ENCODE peak calls at places on chromosomes 2 and 18, in ten cellular contexts. D is thoracic aorta, E is right atrium auricular region, N is AG10803, I is epithelial cell of proximal tubule, W is NB4, M is MM.1S, Q is uterus, S is IMR-90, B is sigmoid colon. Z is an unnamed sample.
A peak's percentile ranks its signal among the peaks of the same experiment; 100 is the strongest.

GRCh38 chr2:179051250-179051649 is 1.3 kb upstream of the CCDC141 start:
- DNase-seq in B (no peak), E (no peak), N (no peak), M (no peak), W (no peak), S (no peak), I (no peak), D (no peak), Q (no peak), Z (no peak)

GRCh38 chr2:5367321-5367720 is 324.9 kb upstream of the SOX11 start:
- DNase-seq in I (no peak), N (no peak), W (no peak), S (no peak), E (no peak), D (no peak), M (no peak), B (no peak), Q (no peak), Z (no peak)

GRCh38 chr2:215811409-215812355 is 201.7 kb downstream of the MREG start:
- DNase-seq in W (peak; percentile 86), M (peak; percentile 79), E (no peak), I (no peak), D (no peak), S (no peak), Q (no peak), N (no peak), B (no peak), Z (no peak)

GRCh38 chr2:33726415-33726814 is 127.3 kb upstream of the FAM98A start:
- DNase-seq in E (no peak), N (no peak), D (no peak), I (no peak), W (peak; percentile 29), Q (no peak), M (no peak), S (no peak), B (no peak), Z (no peak)

GRCh38 chr2:217157581-217157980 is 297.7 kb upstream of the TNP1 start:
- DNase-seq in D (no peak), S (no peak), M (no peak), I (no peak), Q (no peak), E (no peak), B (no peak), W (no peak), N (no peak), Z (no peak)

GRCh38 chr2:136582631-136583205 is 182.6 kb upstream of the THSD7B start:
- DNase-seq in M (peak; percentile 47), N (no peak), E (no peak), I (no peak), S (no peak), D (no peak), B (no peak), W (peak; percentile 54), Q (no peak), Z (peak; percentile 0)

GRCh38 chr2:75792146-75792545 is 81.4 kb upstream of the GCFC2 start:
- DNase-seq in S (no peak), M (no peak), E (no peak), W (no peak), D (no peak), B (no peak), Q (no peak), I (no peak), N (no peak), Z (no peak)

GRCh38 chr2:101985101-101985792 is 6.5 kb upstream of the IL1R2 start:
- DNase-seq in M (no peak), N (no peak), E (no peak), Q (no peak), W (no peak), I (no peak), B (no peak), D (no peak), S (no peak), Z (no peak)

GRCh38 chr2:18119883-18120282 is 241.4 kb downstream of the KCNS3 start:
- DNase-seq in Q (no peak), M (no peak), I (peak; percentile 30), B (peak; percentile 66), D (peak; percentile 3), S (peak; percentile 65), E (no peak), W (no peak), N (peak; percentile 93), Z (peak; percentile 14)

GRCh38 chr2:231604685-231605606 is 12.3 kb downstream of the TEX44 start:
- DNase-seq in Q (peak; percentile 100), I (no peak), N (peak; percentile 98), M (peak; percentile 97), B (peak; percentile 100), W (peak; percentile 94), S (peak; percentile 95), E (peak; percentile 100), D (peak; percentile 96), Z (peak; percentile 99)

GRCh38 chr18:9135912-9136314 is 668 bp upstream of the ANKRD12 start:
- DNase-seq in D (no peak), S (peak; percentile 19), E (no peak), N (no peak), W (peak; percentile 67), M (peak; percentile 93), B (no peak), Q (no peak), I (no peak), Z (peak; percentile 30)

GRCh38 chr2:233556756-233557736 is 9.5 kb downstream of the USP40 start:
- DNase-seq in W (peak; percentile 91), I (no peak), M (peak; percentile 30), S (peak; percentile 79), N (peak; percentile 54), E (no peak), Q (no peak), D (no peak), B (no peak), Z (peak; percentile 57)

GRCh38 chr2:232138441-232138840 is 176.9 kb downstream of the DIS3L2 start:
- DNase-seq in D (no peak), E (no peak), M (no peak), I (no peak), S (no peak), Q (no peak), B (no peak), N (no peak), W (no peak), Z (no peak)

GRCh38 chr2:290090-290722 is 2.3 kb upstream of the ALKAL2 start:
- DNase-seq in S (peak; percentile 78), I (peak; percentile 50), W (peak; percentile 21), M (no peak), D (no peak), Q (peak; percentile 81), N (peak; percentile 77), E (no peak), B (peak; percentile 78), Z (peak; percentile 82)

GRCh38 chr2:114685102-114685501 is 242.7 kb downstream of the DPP10 start:
- DNase-seq in D (no peak), B (no peak), S (no peak), M (no peak), I (no peak), W (no peak), Q (no peak), N (no peak), E (no peak), Z (no peak)

GRCh38 chr2:134570676-134571075 is 148.1 kb downstream of the TMEM163 start:
- DNase-seq in E (no peak), W (no peak), D (no peak), Q (no peak), I (no peak), S (no peak), N (no peak), B (no peak), M (no peak), Z (no peak)

GRCh38 chr2:40450066-40450841 is 1.6 kb downstream of the SLC8A1 start:
- DNase-seq in Q (no peak), D (no peak), M (peak; percentile 33), B (peak; percentile 67), W (peak; percentile 54), I (peak; percentile 15), E (no peak), N (peak; percentile 61), S (peak; percentile 60), Z (peak; percentile 30)
- TF ChIP-seq CTCF in Q (no peak), D (no peak), M (no peak), B (peak; percentile 5), W (no peak), I (no peak), E (no peak), N (peak; percentile 32), S (peak; percentile 13), Z (peak; percentile 6)

GRCh38 chr2:51505533-51505932 is 473.6 kb upstream of the NRXN1 start:
- DNase-seq in W (peak; percentile 31), B (no peak), E (no peak), I (no peak), M (no peak), Q (no peak), S (no peak), N (no peak), D (no peak), Z (no peak)
- TF ChIP-seq CTCF in W (peak; percentile 34), B (no peak), E (no peak), I (peak; percentile 19), M (peak; percentile 4), Q (no peak), S (no peak), N (no peak), D (no peak), Z (no peak)

GRCh38 chr2:28415715-28416114 is 23.1 kb downstream of the FOSL2 start:
- DNase-seq in N (no peak), I (no peak), D (no peak), E (no peak), W (no peak), Q (no peak), S (no peak), M (no peak), B (no peak), Z (no peak)
- TF ChIP-seq CTCF in N (no peak), I (no peak), D (no peak), E (no peak), W (no peak), Q (no peak), S (no peak), M (no peak), B (no peak), Z (no peak)

DNA sequence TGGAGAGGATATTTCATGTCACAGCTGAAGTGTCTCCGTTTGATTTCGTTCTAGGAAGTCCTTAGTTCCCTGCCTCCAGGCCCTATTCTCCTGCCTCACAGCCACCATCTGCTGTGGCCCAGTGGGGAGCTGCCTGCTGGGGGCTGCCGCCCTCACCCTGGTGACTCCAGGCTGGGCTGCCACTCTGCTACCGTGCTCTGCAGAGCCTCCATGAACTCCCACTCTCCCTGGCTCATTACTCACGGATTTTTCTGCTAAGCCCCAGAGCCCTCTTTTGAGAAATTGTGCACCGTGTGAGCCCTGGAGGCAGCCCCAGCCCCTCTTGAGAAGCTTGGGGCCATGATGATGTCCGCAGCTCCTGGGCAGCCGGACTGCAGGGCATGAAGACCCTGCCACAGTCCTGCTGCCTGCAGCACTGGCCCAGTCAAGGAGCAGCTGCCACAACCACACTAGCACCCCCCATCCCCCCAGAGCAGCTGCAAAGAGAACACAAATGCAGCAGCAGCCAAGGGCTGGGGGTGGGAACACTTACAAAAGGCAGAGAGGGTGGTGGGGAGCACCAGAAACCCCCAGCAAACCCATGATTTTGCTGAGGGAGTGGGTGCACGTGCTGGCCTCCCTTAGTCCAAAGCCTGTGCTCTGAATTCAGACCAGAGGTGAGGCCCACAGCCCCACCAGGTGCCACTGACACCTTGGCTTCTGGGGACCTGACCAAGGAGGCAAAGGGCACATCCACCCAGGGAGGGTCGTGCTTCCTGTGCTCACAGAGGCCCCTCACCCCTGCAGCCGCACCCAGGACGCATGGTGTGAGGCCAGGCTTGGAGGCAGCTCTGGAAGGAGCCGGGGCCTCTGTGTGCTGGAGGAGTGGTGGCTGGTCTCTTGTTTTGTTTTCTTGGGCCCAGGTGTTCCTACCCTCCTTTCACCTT is 270.2 kb upstream of the RAB6C start:
- DNase-seq in S (no peak), M (no peak), I (no peak), N (no peak), Q (no peak), D (no peak), B (no peak), W (no peak), E (no peak), Z (no peak)
- TF ChIP-seq CTCF in S (no peak), M (no peak), I (no peak), N (no peak), Q (no peak), D (no peak), B (no peak), W (no peak), E (no peak), Z (no peak)

Z was measured in fibroblast of pulmonary artery.